ENCODE peak calls at places on chromosome 13, in six cellular contexts. U is activated CD4-positive, alpha-beta T cell treated with anti-CD3 and anti-CD28 coated beads, Interleukin-2, amount 10 ng/mL, durations not matched to agents 7 days and 5 days; E is uterus; I is activated CD8-positive, alpha-beta memory T cell treated with anti-CD3 and anti-CD28 coated beads for 1 hour; C is activated T-helper 1 cell treated with anti-CD3 and anti-CD28 coated beads, Interleukin-2, amount 50 U/mL, for 16 hours; J is WERI-Rb-1. M is an unnamed sample.

GRCh38 chr13:109704771-109705628 is 81.4 kb downstream of the IRS2 start:
- DNase-seq in U (no peak), E (no peak), I (no peak), C (no peak), J (no peak), M (no peak)

GRCh38 chr13:27293873-27294515 is 23.4 kb downstream of the RASL11A start:
- DNase-seq in U (no peak), E (no peak), I (no peak), C (no peak), J (no peak), M (no peak)

GRCh38 chr13:91406619-91407018 is 8.2 kb downstream of the GPC5 start:
- DNase-seq in U (peak), E (no peak), I (no peak), C (no peak), J (peak), M (no peak)

GRCh38 chr13:33251131-33251629 is 34.4 kb downstream of the STARD13 start:
- DNase-seq in U (no peak), E (peak), I (no peak), C (no peak), J (no peak), M (no peak)

GRCh38 chr13:20782116-20782708 is 8.5 kb upstream of the EEF1AKMT1 start:
- DNase-seq in U (no peak), E (no peak), I (no peak), C (no peak), J (no peak), M (no peak)

GRCh38 chr13:113129921-113130750 is 7.5 kb downstream of the F10 start:
- DNase-seq in U (no peak), E (peak), I (no peak), C (no peak), J (peak), M (no peak)

GRCh38 chr13:31755803-31756212 is 16.5 kb downstream of the RXFP2 start:
- DNase-seq in U (no peak), E (no peak), I (no peak), C (no peak), J (no peak), M (no peak)

GRCh38 chr13:79810671-79811070 is 329.7 kb downstream of the NDFIP2 start:
- DNase-seq in U (no peak), E (no peak), I (no peak), C (no peak), J (no peak), M (no peak)

GRCh38 chr13:40235160-40235796 is 431.2 kb downstream of the FOXO1 start:
- DNase-seq in U (no peak), E (no peak), I (no peak), C (no peak), J (no peak), M (no peak)

GRCh38 chr13:43979492-43979891 is 99.8 kb downstream of the LACC1 start:
- DNase-seq in U (no peak), E (no peak), I (no peak), C (no peak), J (no peak), M (no peak)

GRCh38 chr13:79805317-79805716 is 324.4 kb downstream of the NDFIP2 start:
- DNase-seq in U (no peak), E (no peak), I (no peak), C (no peak), J (peak), M (no peak)

GRCh38 chr13:44971656-44972595 is 17.3 kb downstream of the NUFIP1 start:
- DNase-seq in U (no peak), E (no peak), I (no peak), C (no peak), J (no peak), M (no peak)

GRCh38 chr13:78147905-78148304 is 229.3 kb upstream of the EDNRB start:
- DNase-seq in U (no peak), E (no peak), I (no peak), C (no peak), J (no peak), M (no peak)

GRCh38 chr13:99495478-99496321 is 5.6 kb upstream of the TM9SF2 start:
- DNase-seq in U (peak), E (no peak), I (no peak), C (no peak), J (no peak), M (no peak)

GRCh38 chr13:113187263-113187669 is 21.2 kb downstream of the PCID2 start:
- DNase-seq in U (no peak), E (peak), I (no peak), C (peak), J (no peak), M (no peak)

GRCh38 chr13:19967619-19968018 is 9.1 kb downstream of the ZMYM2 start:
- DNase-seq in U (no peak), E (no peak), I (no peak), C (no peak), J (no peak), M (no peak)